ENCODE peak calls at places on chromosomes 11 and 22, in eight cellular contexts. One of them, this sample, is unnamed.

GRCh38 chr22:20021196-20022181 is 579 bp downstream of the TANGO2 start:
- DNase-seq in IMR-90: peak; percentile 54
- DNase-seq in left lung: peak; percentile 86
- DNase-seq in cardiac muscle cell: peak; percentile 17
- DNase-seq in NT2/D1: no peak
- DNase-seq in breast epithelium: no peak
- DNase-seq in esophagus muscularis mucosa: no peak
- DNase-seq in CD4-positive, CD25-positive, alpha-beta regulatory T cell: no peak
- DNase-seq in this sample: peak; percentile 42

GRCh38 chr11:46202149-46202548 is 75.3 kb upstream of the CREB3L1 start:
- DNase-seq in IMR-90: no peak
- DNase-seq in left lung: no peak
- DNase-seq in cardiac muscle cell: no peak
- DNase-seq in NT2/D1: peak; percentile 96
- DNase-seq in breast epithelium: no peak
- DNase-seq in esophagus muscularis mucosa: no peak
- DNase-seq in CD4-positive, CD25-positive, alpha-beta regulatory T cell: no peak
- DNase-seq in this sample: peak; percentile 81

GRCh38 chr11:112310867-112311266 is 50.2 kb upstream of the PLET1 start:
- DNase-seq in IMR-90: no peak
- DNase-seq in left lung: no peak
- DNase-seq in cardiac muscle cell: no peak
- DNase-seq in NT2/D1: no peak
- DNase-seq in breast epithelium: no peak
- DNase-seq in esophagus muscularis mucosa: peak; percentile 53
- DNase-seq in CD4-positive, CD25-positive, alpha-beta regulatory T cell: no peak
- DNase-seq in this sample: no peak

GRCh38 chr11:107243929-107244328 is 213.7 kb downstream of the CWF19L2 start:
- DNase-seq in IMR-90: no peak
- DNase-seq in left lung: no peak
- DNase-seq in cardiac muscle cell: no peak
- DNase-seq in NT2/D1: no peak
- DNase-seq in breast epithelium: no peak
- DNase-seq in esophagus muscularis mucosa: no peak
- DNase-seq in CD4-positive, CD25-positive, alpha-beta regulatory T cell: no peak
- DNase-seq in this sample: no peak

GRCh38 chr11:9852465-9852864 is 188.6 kb downstream of the SWAP70 start:
- DNase-seq in IMR-90: no peak
- DNase-seq in left lung: no peak
- DNase-seq in cardiac muscle cell: no peak
- DNase-seq in NT2/D1: no peak
- DNase-seq in breast epithelium: no peak
- DNase-seq in esophagus muscularis mucosa: no peak
- DNase-seq in CD4-positive, CD25-positive, alpha-beta regulatory T cell: no peak
- DNase-seq in this sample: peak; percentile 62

GRCh38 chr22:43825651-43826050 is 13.5 kb upstream of the EFCAB6 start:
- DNase-seq in IMR-90: no peak
- DNase-seq in left lung: no peak
- DNase-seq in cardiac muscle cell: no peak
- DNase-seq in NT2/D1: no peak
- DNase-seq in breast epithelium: no peak
- DNase-seq in esophagus muscularis mucosa: no peak
- DNase-seq in CD4-positive, CD25-positive, alpha-beta regulatory T cell: no peak
- DNase-seq in this sample: no peak

GRCh38 chr11:102306817-102307814 is 10.2 kb upstream of the BIRC3 start:
- DNase-seq in IMR-90: no peak
- DNase-seq in left lung: no peak
- DNase-seq in cardiac muscle cell: no peak
- DNase-seq in NT2/D1: no peak
- DNase-seq in breast epithelium: no peak
- DNase-seq in esophagus muscularis mucosa: no peak
- DNase-seq in CD4-positive, CD25-positive, alpha-beta regulatory T cell: peak; percentile 79
- DNase-seq in this sample: no peak

GRCh38 chr11:72684236-72684912 is 10.2 kb upstream of the PDE2A start:
- DNase-seq in IMR-90: peak; percentile 57
- DNase-seq in left lung: no peak
- DNase-seq in cardiac muscle cell: peak; percentile 50
- DNase-seq in NT2/D1: no peak
- DNase-seq in breast epithelium: peak; percentile 56
- DNase-seq in esophagus muscularis mucosa: peak; percentile 93
- DNase-seq in CD4-positive, CD25-positive, alpha-beta regulatory T cell: peak; percentile 37
- DNase-seq in this sample: peak; percentile 66

GRCh38 chr11:9905562-9905961 is 241.7 kb downstream of the SWAP70 start:
- DNase-seq in IMR-90: no peak
- DNase-seq in left lung: no peak
- DNase-seq in cardiac muscle cell: no peak
- DNase-seq in NT2/D1: no peak
- DNase-seq in breast epithelium: no peak
- DNase-seq in esophagus muscularis mucosa: no peak
- DNase-seq in CD4-positive, CD25-positive, alpha-beta regulatory T cell: no peak
- DNase-seq in this sample: peak; percentile 67

DNA sequence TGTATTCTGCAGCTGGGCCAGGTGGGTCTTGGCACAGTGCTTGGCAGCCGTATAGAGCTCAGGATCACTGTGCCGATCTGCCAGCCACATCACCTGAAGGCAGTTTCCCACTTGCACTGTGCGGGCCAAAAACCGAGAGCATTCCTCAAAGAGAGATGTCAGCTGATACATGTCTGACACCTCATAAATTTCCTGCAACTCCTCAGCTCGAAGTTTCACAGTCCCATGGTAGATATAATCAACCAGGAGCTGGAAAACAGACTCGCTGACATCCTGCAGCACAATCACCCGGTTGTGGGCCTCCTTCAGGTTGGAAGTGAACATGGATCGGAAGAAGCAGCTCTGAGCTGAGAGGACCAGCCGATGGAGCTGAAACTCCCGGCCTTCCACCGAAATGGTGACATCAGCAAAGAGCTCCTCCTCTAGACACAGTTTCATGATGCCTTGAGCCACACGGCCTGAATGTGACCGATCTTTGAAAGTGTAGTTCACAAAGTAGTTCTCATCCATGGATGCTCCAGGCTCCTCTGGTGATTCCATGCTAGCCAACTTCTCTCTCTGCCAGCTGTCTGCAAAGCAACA is 1.2 kb downstream of the KBTBD4 start:
- DNase-seq in IMR-90: no peak
- DNase-seq in left lung: no peak
- DNase-seq in cardiac muscle cell: no peak
- DNase-seq in NT2/D1: no peak
- DNase-seq in breast epithelium: no peak
- DNase-seq in esophagus muscularis mucosa: no peak
- DNase-seq in CD4-positive, CD25-positive, alpha-beta regulatory T cell: no peak
- DNase-seq in this sample: no peak
- H3K4me3 ChIP-seq in IMR-90: peak overlapping the region; percentile 54
- H3K4me3 ChIP-seq in left lung: peak overlapping the region; percentile 97
- H3K4me3 ChIP-seq in cardiac muscle cell: no peak overlapping the region
- H3K4me3 ChIP-seq in NT2/D1: peak overlapping the region; percentile 97
- H3K4me3 ChIP-seq in breast epithelium: peak overlapping the region; percentile 98
- H3K4me3 ChIP-seq in esophagus muscularis mucosa: peak overlapping the region; percentile 92
- H3K4me3 ChIP-seq in CD4-positive, CD25-positive, alpha-beta regulatory T cell: peak overlapping the region; percentile 91
- H3K4me3 ChIP-seq in this sample: no peak overlapping the region

DNA sequence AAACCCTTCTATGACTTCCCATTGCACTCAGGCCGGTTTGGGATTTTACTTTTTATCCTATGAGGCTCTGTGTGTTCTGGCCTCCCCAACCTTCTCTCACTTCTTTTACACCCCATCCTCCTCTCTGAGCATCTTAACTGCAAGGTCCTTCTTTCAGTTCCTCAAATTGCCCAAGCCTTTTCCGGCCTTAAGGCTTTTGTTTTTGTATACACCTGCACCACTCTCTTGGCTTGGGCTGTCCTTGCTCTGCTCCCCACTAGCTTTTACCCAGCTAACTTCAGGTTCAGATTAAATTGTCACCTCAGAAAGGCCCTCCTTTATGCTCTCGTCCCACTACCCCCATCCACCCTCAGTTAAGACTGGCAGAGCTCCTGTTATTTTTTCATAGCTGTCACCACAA is 55.5 kb downstream of the FAM83F start:
- DNase-seq in IMR-90: no peak
- DNase-seq in left lung: no peak
- DNase-seq in cardiac muscle cell: no peak
- DNase-seq in NT2/D1: no peak
- DNase-seq in breast epithelium: no peak
- DNase-seq in esophagus muscularis mucosa: no peak
- DNase-seq in CD4-positive, CD25-positive, alpha-beta regulatory T cell: no peak
- DNase-seq in this sample: no peak
- H3K4me1 ChIP-seq in IMR-90: no peaks in the 10 kb centered on the region
- H3K4me1 ChIP-seq in left lung: peaks cover 34% of the 10 kb centered on the region
- H3K4me1 ChIP-seq in cardiac muscle cell: peaks cover 9% of the 10 kb centered on the region
- H3K4me1 ChIP-seq in NT2/D1: peaks cover 4% of the 10 kb centered on the region
- H3K4me1 ChIP-seq in breast epithelium: no peaks in the 10 kb centered on the region
- H3K4me1 ChIP-seq in esophagus muscularis mucosa: peaks cover 45% of the 10 kb centered on the region
- H3K4me1 ChIP-seq in CD4-positive, CD25-positive, alpha-beta regulatory T cell: peaks cover 74% of the 10 kb centered on the region
- H3K4me1 ChIP-seq in this sample: peaks cover 10% of the 10 kb centered on the region

DNA sequence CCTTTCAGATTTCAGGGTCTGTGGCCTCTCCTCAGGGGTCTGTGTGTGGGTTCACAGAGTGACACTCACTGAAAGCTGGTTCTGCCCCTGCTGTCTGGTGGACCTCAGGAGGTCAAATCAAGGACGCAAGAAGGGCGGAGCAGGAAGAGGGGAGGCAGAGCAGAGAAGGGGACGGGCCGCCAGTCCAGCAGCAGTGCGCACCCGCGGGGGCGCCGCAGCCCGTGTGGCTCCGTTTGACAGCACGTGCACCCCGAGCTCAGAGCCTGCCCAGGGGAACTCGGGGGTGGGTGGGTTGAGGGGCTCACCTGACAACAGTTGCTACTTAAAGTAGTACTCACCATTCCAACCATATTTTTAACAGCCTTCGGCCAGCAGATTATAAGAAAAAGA is 71.4 kb upstream of the PITPNB start:
- DNase-seq in IMR-90: no peak
- DNase-seq in left lung: no peak
- DNase-seq in cardiac muscle cell: no peak
- DNase-seq in NT2/D1: no peak
- DNase-seq in breast epithelium: no peak
- DNase-seq in esophagus muscularis mucosa: no peak
- DNase-seq in CD4-positive, CD25-positive, alpha-beta regulatory T cell: no peak
- DNase-seq in this sample: no peak
- H3K36me3 ChIP-seq in IMR-90: peaks cover 52% of the 10 kb centered on the region
- H3K36me3 ChIP-seq in left lung: no peaks in the 10 kb centered on the region
- H3K36me3 ChIP-seq in cardiac muscle cell: peaks cover 3% of the 10 kb centered on the region
- H3K36me3 ChIP-seq in NT2/D1: peaks cover 4% of the 10 kb centered on the region
- H3K36me3 ChIP-seq in breast epithelium: peaks cover 5% of the 10 kb centered on the region
- H3K36me3 ChIP-seq in esophagus muscularis mucosa: peaks cover 11% of the 10 kb centered on the region
- H3K36me3 ChIP-seq in CD4-positive, CD25-positive, alpha-beta regulatory T cell: no peaks in the 10 kb centered on the region
- H3K36me3 ChIP-seq in this sample: peaks cover 5% of the 10 kb centered on the region

DNA sequence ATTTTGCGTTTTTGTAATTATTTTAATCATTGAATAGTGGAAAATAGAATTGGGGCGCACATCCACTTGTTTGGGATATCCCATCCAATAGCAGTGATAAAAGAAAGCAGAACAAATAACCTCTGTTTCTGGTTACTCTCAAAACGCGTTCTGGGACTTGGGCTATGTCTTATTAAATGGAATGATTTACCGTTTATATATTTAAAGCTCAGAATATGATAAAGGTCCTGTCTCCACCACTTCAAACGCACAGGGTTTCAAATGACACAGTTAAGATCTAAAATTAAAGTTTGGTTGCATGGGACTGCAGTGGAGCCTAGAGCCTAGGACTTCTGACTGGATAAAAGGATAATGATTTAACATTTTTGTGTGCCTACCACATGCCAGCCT is 2.3 kb upstream of the HSPA8 start:
- DNase-seq in IMR-90: no peak
- DNase-seq in left lung: no peak
- DNase-seq in cardiac muscle cell: no peak
- DNase-seq in NT2/D1: no peak
- DNase-seq in breast epithelium: no peak
- DNase-seq in esophagus muscularis mucosa: no peak
- DNase-seq in CD4-positive, CD25-positive, alpha-beta regulatory T cell: no peak
- DNase-seq in this sample: no peak
- H3K4me3 ChIP-seq in IMR-90: no peak overlapping the region
- H3K4me3 ChIP-seq in left lung: no peak overlapping the region
- H3K4me3 ChIP-seq in cardiac muscle cell: peak overlapping the region; percentile 64
- H3K4me3 ChIP-seq in NT2/D1: no peak overlapping the region
- H3K4me3 ChIP-seq in breast epithelium: no peak overlapping the region
- H3K4me3 ChIP-seq in esophagus muscularis mucosa: peak overlapping the region; percentile 69
- H3K4me3 ChIP-seq in CD4-positive, CD25-positive, alpha-beta regulatory T cell: peak overlapping the region; percentile 91
- H3K4me3 ChIP-seq in this sample: peak overlapping the region; percentile 99

DNA sequence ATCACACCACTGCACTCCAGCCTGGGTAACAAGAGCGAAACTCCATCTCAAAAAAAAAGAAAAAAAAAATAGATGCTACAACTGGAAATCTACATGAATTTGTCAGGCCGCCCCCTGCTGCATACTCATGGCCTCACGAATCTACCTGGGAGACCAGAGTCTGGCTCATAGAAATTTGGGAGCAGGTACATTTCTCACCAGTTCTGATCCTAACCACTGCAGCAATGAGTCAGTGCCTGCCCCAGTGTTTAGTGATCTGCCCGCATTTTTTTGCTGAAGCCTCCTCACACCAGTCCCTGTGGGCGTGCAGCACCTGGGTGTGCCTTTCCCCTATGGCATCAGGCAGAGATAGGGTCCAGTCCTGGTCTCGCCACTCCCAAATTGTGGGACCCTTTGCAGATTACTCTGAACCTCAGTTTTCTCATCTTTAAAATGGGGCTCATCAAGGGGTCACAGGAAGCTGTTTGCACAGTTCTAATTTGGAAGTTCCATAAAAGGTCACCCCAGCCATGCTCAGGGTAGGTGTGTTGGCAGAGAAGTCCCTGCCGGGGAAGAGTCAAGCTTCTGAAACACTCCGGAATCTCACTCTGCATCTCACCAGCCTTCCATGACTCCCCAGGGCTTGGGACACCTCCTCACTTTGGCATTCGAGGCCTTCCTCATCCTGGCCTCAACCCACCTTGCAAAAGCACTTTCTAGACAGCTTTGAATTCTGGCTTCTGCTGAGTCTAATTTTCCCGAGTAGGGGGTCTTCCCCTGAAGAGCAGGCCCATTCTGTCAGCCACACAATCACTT is 39.3 kb upstream of the LINC01488 start:
- DNase-seq in IMR-90: no peak
- DNase-seq in left lung: no peak
- DNase-seq in cardiac muscle cell: no peak
- DNase-seq in NT2/D1: no peak
- DNase-seq in breast epithelium: no peak
- DNase-seq in esophagus muscularis mucosa: no peak
- DNase-seq in CD4-positive, CD25-positive, alpha-beta regulatory T cell: no peak
- DNase-seq in this sample: no peak
- H3K4me1 ChIP-seq in IMR-90: peaks cover 23% of the 10 kb centered on the region
- H3K4me1 ChIP-seq in left lung: peaks cover 34% of the 10 kb centered on the region
- H3K4me1 ChIP-seq in cardiac muscle cell: peaks cover 4% of the 10 kb centered on the region
- H3K4me1 ChIP-seq in NT2/D1: peaks cover 29% of the 10 kb centered on the region
- H3K4me1 ChIP-seq in breast epithelium: peaks cover 16% of the 10 kb centered on the region
- H3K4me1 ChIP-seq in esophagus muscularis mucosa: peaks cover 34% of the 10 kb centered on the region
- H3K4me1 ChIP-seq in CD4-positive, CD25-positive, alpha-beta regulatory T cell: peaks cover 10% of the 10 kb centered on the region
- H3K4me1 ChIP-seq in this sample: peaks cover 10% of the 10 kb centered on the region

GRCh38 chr11:62724171-62724570 is 3.1 kb downstream of the HNRNPUL2 start:
- DNase-seq in IMR-90: no peak
- DNase-seq in left lung: no peak
- DNase-seq in cardiac muscle cell: no peak
- DNase-seq in NT2/D1: no peak
- DNase-seq in breast epithelium: no peak
- DNase-seq in esophagus muscularis mucosa: no peak
- DNase-seq in CD4-positive, CD25-positive, alpha-beta regulatory T cell: no peak
- DNase-seq in this sample: no peak
- H3K36me3 ChIP-seq in IMR-90: peaks cover 41% of the 10 kb centered on the region
- H3K36me3 ChIP-seq in left lung: peaks cover 22% of the 10 kb centered on the region
- H3K36me3 ChIP-seq in cardiac muscle cell: peaks cover 47% of the 10 kb centered on the region
- H3K36me3 ChIP-seq in NT2/D1: peaks cover 70% of the 10 kb centered on the region
- H3K36me3 ChIP-seq in breast epithelium: peaks cover 10% of the 10 kb centered on the region
- H3K36me3 ChIP-seq in esophagus muscularis mucosa: peaks cover 46% of the 10 kb centered on the region
- H3K36me3 ChIP-seq in CD4-positive, CD25-positive, alpha-beta regulatory T cell: peaks cover 51% of the 10 kb centered on the region
- H3K36me3 ChIP-seq in this sample: peaks cover 64% of the 10 kb centered on the region